ENCODE peak calls at places on chromosome 17, in six cellular contexts. S, D, X, I, U and V are unnamed samples.
A peak's percentile ranks its signal among the peaks of the same experiment; 100 is the strongest.

GRCh38 chr17:6523330-6523729 is 33.0 kb downstream of the PITPNM3 start:
- DNase-seq in X (no peak), S (no peak), I (peak; percentile 49), U (peak; percentile 49), D (no peak), V (peak; percentile 24)

GRCh38 chr17:9568004-9568403 is 7.6 kb downstream of the STX8 start:
- DNase-seq in S (no peak), U (no peak), I (no peak), X (no peak), D (no peak), V (no peak)

GRCh38 chr17:49200423-49201083 is 9.8 kb downstream of the GNGT2 start:
- DNase-seq in U (no peak), D (no peak), I (no peak), S (no peak), X (no peak), V (no peak)

GRCh38 chr17:2237521-2237921 is 66.1 kb downstream of the SMG6 start:
- DNase-seq in I (peak; percentile 81), D (no peak), S (no peak), X (no peak), U (no peak), V (no peak)

GRCh38 chr17:49861150-49861884 is 13.4 kb upstream of the TAC4 start:
- DNase-seq in I (peak; percentile 25), U (no peak), X (no peak), S (peak; percentile 25), D (no peak), V (no peak)

GRCh38 chr17:17017343-17018014 is 24.8 kb upstream of the MPRIP start:
- DNase-seq in I (no peak), X (no peak), S (no peak), D (no peak), U (peak; percentile 18), V (no peak)

GRCh38 chr17:416293-417206 is 63.9 kb upstream of the RPH3AL start:
- DNase-seq in I (no peak), S (peak; percentile 64), U (no peak), X (no peak), D (no peak), V (no peak)

GRCh38 chr17:41494524-41494923 is 4.8 kb upstream of the KRT36 start:
- DNase-seq in S (no peak), I (peak; percentile 49), D (no peak), X (no peak), U (no peak), V (no peak)

GRCh38 chr17:3475812-3476686 is at the start of gene ASPA:
- DNase-seq in X (no peak), I (no peak), U (no peak), S (no peak), D (no peak), V (no peak)

GRCh38 chr17:48016112-48016511 is 21.5 kb downstream of the COPZ2 start:
- DNase-seq in U (no peak), D (no peak), I (peak; percentile 84), S (no peak), X (no peak), V (no peak)

GRCh38 chr17:27323538-27324212 is 29.8 kb downstream of the WSB1 start:
- DNase-seq in S (peak; percentile 89), X (no peak), U (peak; percentile 86), D (peak; percentile 76), I (peak; percentile 27), V (no peak)

GRCh38 chr17:3777366-3777765 is 23.6 kb downstream of the ITGAE start:
- DNase-seq in I (no peak), S (no peak), X (no peak), U (no peak), D (no peak), V (no peak)

GRCh38 chr17:42920922-42921321 is 20.3 kb downstream of the G6PC1 start:
- DNase-seq in U (no peak), X (no peak), I (no peak), S (no peak), D (no peak), V (no peak)
- TF ChIP-seq CTCF in U (no peak), X (no peak), I (no peak), S (no peak), D (no peak), V (no peak)

DNA sequence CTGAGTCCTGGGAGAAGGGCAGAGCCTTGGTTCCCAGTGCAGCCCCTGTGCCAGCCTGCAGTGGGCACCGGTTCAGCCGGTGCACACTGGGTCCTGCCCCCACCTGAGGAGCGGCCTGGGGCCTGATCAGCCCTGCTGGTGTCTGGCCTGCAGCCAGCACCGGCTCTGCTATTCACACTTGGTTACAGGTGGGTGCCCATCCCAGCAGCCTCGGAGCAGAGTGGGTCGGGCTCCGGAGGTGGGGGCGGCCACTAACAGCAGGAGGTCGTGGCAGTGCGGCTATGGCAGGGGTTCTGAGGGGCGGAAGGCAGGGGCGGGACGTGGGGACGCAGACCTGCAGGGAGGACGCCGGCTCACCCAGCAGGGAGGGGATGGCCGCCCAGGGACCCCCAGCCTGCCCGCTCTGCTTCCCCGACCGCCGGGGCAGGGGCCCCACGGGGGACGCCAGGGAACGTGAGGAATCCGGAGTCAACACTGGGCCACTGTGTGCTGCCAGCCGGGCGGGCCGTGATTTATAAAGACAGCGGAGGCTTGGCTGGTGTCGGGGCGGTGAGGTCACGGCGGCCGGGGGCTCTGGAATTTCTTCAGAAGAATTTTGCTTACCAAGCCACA is 20.3 kb downstream of the METRNL start:
- DNase-seq in D (no peak), S (peak; percentile 33), X (no peak), I (peak; percentile 60), U (no peak), V (no peak)
- TF ChIP-seq CTCF in D (no peak), S (no peak), X (no peak), I (no peak), U (no peak), V (peak; percentile 26)

GRCh38 chr17:58229881-58230280 is 8.5 kb upstream of the LPO start:
- DNase-seq in U (no peak), X (no peak), D (no peak), I (no peak), S (no peak), V (no peak)

GRCh38 chr17:58235821-58236220 is 2.6 kb upstream of the LPO start:
- DNase-seq in I (no peak), X (no peak), U (no peak), S (no peak), D (no peak), V (no peak)

GRCh38 chr17:58233547-58233946 is 4.8 kb upstream of the LPO start:
- DNase-seq in S (no peak), I (no peak), X (no peak), U (no peak), D (no peak), V (no peak)

GRCh38 chr17:58231644-58232043 is 6.7 kb upstream of the LPO start:
- DNase-seq in D (no peak), S (no peak), I (peak; percentile 47), U (no peak), X (peak; percentile 17), V (no peak)

DNA sequence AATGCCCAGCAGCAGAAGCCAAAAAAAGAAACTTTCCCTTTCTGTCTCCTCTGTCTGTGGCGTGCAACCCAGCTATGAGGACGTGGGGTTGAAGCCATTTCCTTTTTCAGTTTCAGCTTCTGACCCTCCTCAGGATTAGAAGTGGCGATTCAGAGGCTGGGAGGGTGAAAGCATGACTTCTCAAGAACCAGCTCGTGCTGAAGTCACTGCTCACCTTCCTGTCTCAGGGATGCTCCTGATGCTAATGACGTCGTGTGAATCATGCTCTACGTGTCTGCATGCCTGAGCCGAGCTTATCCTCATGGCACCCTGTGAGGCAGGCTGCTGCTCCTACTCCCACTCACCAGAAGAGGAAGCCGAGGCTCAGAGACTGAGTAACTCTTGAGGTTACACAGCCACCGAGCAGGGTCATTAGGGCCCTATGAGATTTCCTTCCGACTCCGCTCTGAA is 5.7 kb upstream of the LPO start:
- DNase-seq in I (peak; percentile 92), S (no peak), D (no peak), U (no peak), X (peak; percentile 74), V (no peak)
- TF ChIP-seq CTCF in I (no peak), S (no peak), D (no peak), U (no peak), X (no peak), V (no peak)

GRCh38 chr17:82915010-82915696 is 75.3 kb upstream of the ZNF750 start:
- DNase-seq in X (no peak), U (no peak), I (no peak), D (no peak), S (no peak), V (no peak)

GRCh38 chr17:82913304-82914043 is 73.7 kb upstream of the ZNF750 start:
- DNase-seq in U (no peak), D (no peak), I (no peak), X (no peak), S (no peak), V (no peak)

GRCh38 chr17:82912571-82913089 is 72.8 kb upstream of the ZNF750 start:
- DNase-seq in X (no peak), S (no peak), D (no peak), U (no peak), I (no peak), V (no peak)

GRCh38 chr17:82915697-82916027 is 75.8 kb upstream of the ZNF750 start:
- DNase-seq in D (no peak), S (no peak), X (no peak), U (no peak), I (no peak), V (no peak)

GRCh38 chr17:82914375-82914774 is 74.6 kb upstream of the ZNF750 start:
- DNase-seq in S (no peak), D (no peak), X (no peak), I (no peak), U (no peak), V (no peak)
- TF ChIP-seq CTCF in S (peak; percentile 52), D (no peak), X (peak; percentile 76), I (peak; percentile 35), U (no peak), V (no peak)

GRCh38 chr17:40038882-40039513 is 15.2 kb downstream of the MED24 start:
- DNase-seq in S (peak; percentile 68), X (peak; percentile 50), I (peak; percentile 79), D (peak; percentile 87), U (peak; percentile 96), V (no peak)
- TF ChIP-seq CTCF in S (peak; percentile 58), X (peak; percentile 86), I (peak; percentile 89), D (peak; percentile 80), U (peak; percentile 77), V (peak; percentile 85)

GRCh38 chr17:59561042-59561441 is 4.4 kb upstream of the DHX40 start:
- DNase-seq in I (no peak), U (no peak), X (no peak), D (no peak), S (no peak), V (no peak)
- TF ChIP-seq CTCF in I (peak; percentile 41), U (no peak), X (peak; percentile 55), D (no peak), S (no peak), V (peak; percentile 54)

DNA sequence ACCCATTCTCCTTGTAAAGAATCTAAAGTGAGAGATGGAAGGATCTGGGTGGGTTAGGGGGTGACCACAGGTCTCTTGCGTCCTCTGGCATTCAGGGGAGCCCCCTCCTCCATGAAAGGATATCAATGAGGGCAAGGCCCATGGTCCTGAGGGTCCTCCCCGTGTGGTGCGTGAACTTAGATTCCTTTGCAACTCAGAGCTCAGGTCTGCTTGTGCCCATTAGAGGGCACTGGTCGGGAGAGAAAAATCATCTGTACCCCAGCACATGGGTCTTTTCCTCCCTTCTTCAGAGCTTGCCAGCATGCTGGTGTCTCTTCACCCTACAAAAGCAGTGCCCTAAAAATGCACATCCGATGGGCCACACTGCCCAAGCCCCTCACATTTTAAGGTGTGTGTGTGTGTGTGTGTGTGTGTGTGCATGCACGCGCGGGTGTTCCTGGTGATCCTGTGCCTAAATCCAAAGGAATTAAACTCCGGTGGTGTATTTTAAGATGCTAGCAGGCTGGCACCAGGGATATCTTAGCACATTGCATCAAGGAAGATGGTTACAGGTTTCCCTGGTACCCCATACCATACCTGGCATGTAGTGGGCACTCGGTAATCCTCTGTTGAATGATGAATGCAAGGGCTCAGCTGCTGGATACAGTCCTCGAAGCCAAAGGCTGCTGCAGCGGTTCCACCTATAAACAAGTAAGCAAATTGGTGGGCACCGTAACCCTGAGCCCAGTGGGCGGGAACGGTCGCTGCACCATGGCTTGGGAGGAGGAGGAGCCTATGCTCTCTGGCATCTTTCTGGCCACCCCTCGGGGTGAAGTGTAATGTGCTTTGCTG is 4.7 kb downstream of the C1QTNF1 start:
- DNase-seq in I (no peak), U (peak; percentile 59), X (no peak), D (peak; percentile 41), S (no peak), V (no peak)
- TF ChIP-seq CTCF in I (peak; percentile 32), U (no peak), X (peak; percentile 29), D (no peak), S (peak; percentile 14), V (peak; percentile 75)